ENCODE peak calls at places on chromosomes 4 and X, in ten cellular contexts. One of them, this sample, is unnamed.

GRCh38 chr4:6658635-6659075 is 18.2 kb downstream of the MRFAP1 start:
- ATAC-seq in HepG2: no peak
- ATAC-seq in natural killer cell: peak; percentile 98
- ATAC-seq in mucosa of descending colon: peak; percentile 71
- ATAC-seq in HCT116: no peak
- ATAC-seq in heart left ventricle: peak; percentile 78
- ATAC-seq in CD8-positive, alpha-beta T cell: peak; percentile 91
- ATAC-seq in RWPE2: peak; percentile 71
- ATAC-seq in body of pancreas: peak; percentile 69
- ATAC-seq in DND-41: no peak
- ATAC-seq in this sample: peak; percentile 72

GRCh38 chr4:165476214-165477098 is 97.6 kb downstream of the CPE start:
- ATAC-seq in HepG2: no peak
- ATAC-seq in natural killer cell: no peak
- ATAC-seq in mucosa of descending colon: no peak
- ATAC-seq in HCT116: peak; percentile 94
- ATAC-seq in heart left ventricle: no peak
- ATAC-seq in CD8-positive, alpha-beta T cell: no peak
- ATAC-seq in RWPE2: peak; percentile 91
- ATAC-seq in body of pancreas: no peak
- ATAC-seq in DND-41: no peak
- ATAC-seq in this sample: no peak

GRCh38 chr4:64857815-64858214 is 448.6 kb upstream of the TECRL start:
- ATAC-seq in HepG2: no peak
- ATAC-seq in natural killer cell: no peak
- ATAC-seq in mucosa of descending colon: no peak
- ATAC-seq in HCT116: no peak
- ATAC-seq in heart left ventricle: no peak
- ATAC-seq in CD8-positive, alpha-beta T cell: no peak
- ATAC-seq in RWPE2: no peak
- ATAC-seq in body of pancreas: no peak
- ATAC-seq in DND-41: peak; percentile 19
- ATAC-seq in this sample: no peak

GRCh38 chr4:146098397-146098796 is 77.1 kb upstream of the LSM6 start:
- ATAC-seq in HepG2: no peak
- ATAC-seq in natural killer cell: no peak
- ATAC-seq in mucosa of descending colon: no peak
- ATAC-seq in HCT116: no peak
- ATAC-seq in heart left ventricle: no peak
- ATAC-seq in CD8-positive, alpha-beta T cell: no peak
- ATAC-seq in RWPE2: no peak
- ATAC-seq in body of pancreas: no peak
- ATAC-seq in DND-41: no peak
- ATAC-seq in this sample: no peak

GRCh38 chr4:76723373-76723772 is 174.6 kb downstream of the SOWAHB start:
- ATAC-seq in HepG2: no peak
- ATAC-seq in natural killer cell: no peak
- ATAC-seq in mucosa of descending colon: peak; percentile 42
- ATAC-seq in HCT116: peak; percentile 74
- ATAC-seq in heart left ventricle: no peak
- ATAC-seq in CD8-positive, alpha-beta T cell: no peak
- ATAC-seq in RWPE2: peak; percentile 40
- ATAC-seq in body of pancreas: no peak
- ATAC-seq in DND-41: no peak
- ATAC-seq in this sample: no peak

GRCh38 chr4:111475001-111475400 is 670.3 kb upstream of the FAM241A start:
- ATAC-seq in HepG2: peak; percentile 51
- ATAC-seq in natural killer cell: no peak
- ATAC-seq in mucosa of descending colon: peak; percentile 67
- ATAC-seq in HCT116: peak; percentile 70
- ATAC-seq in heart left ventricle: no peak
- ATAC-seq in CD8-positive, alpha-beta T cell: no peak
- ATAC-seq in RWPE2: peak; percentile 27
- ATAC-seq in body of pancreas: no peak
- ATAC-seq in DND-41: no peak
- ATAC-seq in this sample: no peak

GRCh38 chr4:182918044-182918607 is 940 bp upstream of the DCTD start:
- ATAC-seq in HepG2: no peak
- ATAC-seq in natural killer cell: no peak
- ATAC-seq in mucosa of descending colon: peak; percentile 0
- ATAC-seq in HCT116: no peak
- ATAC-seq in heart left ventricle: no peak
- ATAC-seq in CD8-positive, alpha-beta T cell: peak; percentile 5
- ATAC-seq in RWPE2: peak; percentile 31
- ATAC-seq in body of pancreas: no peak
- ATAC-seq in DND-41: no peak
- ATAC-seq in this sample: no peak

GRCh38 chrX:100768679-100769338 is 36.9 kb upstream of the SYTL4 start:
- ATAC-seq in HepG2: no peak
- ATAC-seq in natural killer cell: peak; percentile 100
- ATAC-seq in mucosa of descending colon: peak; percentile 100
- ATAC-seq in HCT116: peak; percentile 72
- ATAC-seq in heart left ventricle: peak; percentile 70
- ATAC-seq in CD8-positive, alpha-beta T cell: peak; percentile 99
- ATAC-seq in RWPE2: no peak
- ATAC-seq in body of pancreas: peak; percentile 78
- ATAC-seq in DND-41: peak; percentile 58
- ATAC-seq in this sample: peak; percentile 66

GRCh38 chr4:79682161-79682560 is 274.1 kb upstream of the GK2 start:
- ATAC-seq in HepG2: no peak
- ATAC-seq in natural killer cell: no peak
- ATAC-seq in mucosa of descending colon: no peak
- ATAC-seq in HCT116: no peak
- ATAC-seq in heart left ventricle: no peak
- ATAC-seq in CD8-positive, alpha-beta T cell: no peak
- ATAC-seq in RWPE2: no peak
- ATAC-seq in body of pancreas: no peak
- ATAC-seq in DND-41: no peak
- ATAC-seq in this sample: no peak

GRCh38 chr4:27145556-27145955 is 284.9 kb downstream of the STIM2 start:
- ATAC-seq in HepG2: no peak
- ATAC-seq in natural killer cell: no peak
- ATAC-seq in mucosa of descending colon: no peak
- ATAC-seq in HCT116: no peak
- ATAC-seq in heart left ventricle: no peak
- ATAC-seq in CD8-positive, alpha-beta T cell: no peak
- ATAC-seq in RWPE2: no peak
- ATAC-seq in body of pancreas: no peak
- ATAC-seq in DND-41: no peak
- ATAC-seq in this sample: no peak

GRCh38 chrX:49753691-49754090 is 57.9 kb upstream of the PAGE1 start:
- ATAC-seq in HepG2: no peak
- ATAC-seq in natural killer cell: no peak
- ATAC-seq in mucosa of descending colon: no peak
- ATAC-seq in HCT116: no peak
- ATAC-seq in heart left ventricle: no peak
- ATAC-seq in CD8-positive, alpha-beta T cell: no peak
- ATAC-seq in RWPE2: no peak
- ATAC-seq in body of pancreas: no peak
- ATAC-seq in DND-41: no peak
- ATAC-seq in this sample: no peak

DNA sequence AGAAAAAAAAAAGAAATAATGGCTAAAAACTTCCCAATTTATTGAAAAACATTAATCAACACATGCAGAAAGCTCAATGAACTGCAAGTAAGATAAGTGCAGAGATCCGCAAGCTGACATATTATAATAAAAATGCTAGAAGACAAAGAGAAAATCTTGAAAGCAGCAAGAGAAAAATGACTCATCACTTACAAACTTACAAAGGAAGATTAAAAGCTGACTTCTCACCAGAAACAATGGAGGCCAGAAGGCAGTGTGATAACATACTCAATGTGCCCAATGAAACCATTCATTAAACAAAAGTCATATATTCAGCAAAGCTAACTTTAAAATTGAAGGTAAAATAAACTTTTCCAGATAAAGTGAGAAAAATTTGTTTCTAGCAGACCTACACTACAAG is 7.3 kb upstream of the BRWD3 start:
- ATAC-seq in HepG2: no peak
- ATAC-seq in natural killer cell: no peak
- ATAC-seq in mucosa of descending colon: no peak
- ATAC-seq in HCT116: no peak
- ATAC-seq in heart left ventricle: no peak
- ATAC-seq in CD8-positive, alpha-beta T cell: no peak
- ATAC-seq in RWPE2: no peak
- ATAC-seq in body of pancreas: no peak
- ATAC-seq in DND-41: no peak
- ATAC-seq in this sample: no peak
- TF ChIP-seq CTCF in HepG2: no peak
- TF ChIP-seq CTCF in natural killer cell: no peak
- TF ChIP-seq CTCF in mucosa of descending colon: no peak
- TF ChIP-seq CTCF in HCT116: no peak
- TF ChIP-seq CTCF in heart left ventricle: no peak
- TF ChIP-seq CTCF in CD8-positive, alpha-beta T cell: no peak
- TF ChIP-seq CTCF in RWPE2: no peak
- TF ChIP-seq CTCF in body of pancreas: no peak
- TF ChIP-seq CTCF in DND-41: no peak
- TF ChIP-seq CTCF in this sample: no peak

DNA sequence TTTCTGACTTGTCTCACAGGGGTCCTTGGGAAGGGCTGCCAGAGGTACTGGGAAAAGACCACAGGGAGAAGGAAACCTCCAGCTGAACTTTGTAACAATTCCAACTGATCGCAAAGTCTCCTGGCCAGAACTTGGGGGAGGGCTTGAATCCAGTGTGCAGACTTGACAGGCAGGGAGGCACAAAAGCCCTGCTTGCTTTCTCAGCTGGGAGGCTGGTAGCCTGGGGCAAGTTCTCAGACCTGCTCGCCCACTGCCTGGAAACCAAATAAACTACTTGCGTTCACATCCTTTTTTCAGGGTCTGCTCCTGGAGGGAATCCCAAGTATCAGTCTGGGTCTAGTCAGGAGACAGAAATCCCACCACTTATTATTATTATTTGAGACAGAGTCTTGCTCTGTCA is 48.0 kb upstream of the CASK start:
- ATAC-seq in HepG2: no peak
- ATAC-seq in natural killer cell: no peak
- ATAC-seq in mucosa of descending colon: no peak
- ATAC-seq in HCT116: no peak
- ATAC-seq in heart left ventricle: no peak
- ATAC-seq in CD8-positive, alpha-beta T cell: no peak
- ATAC-seq in RWPE2: no peak
- ATAC-seq in body of pancreas: no peak
- ATAC-seq in DND-41: no peak
- ATAC-seq in this sample: no peak
- TF ChIP-seq CTCF in HepG2: no peak
- TF ChIP-seq CTCF in natural killer cell: no peak
- TF ChIP-seq CTCF in mucosa of descending colon: no peak
- TF ChIP-seq CTCF in HCT116: no peak
- TF ChIP-seq CTCF in heart left ventricle: no peak
- TF ChIP-seq CTCF in CD8-positive, alpha-beta T cell: no peak
- TF ChIP-seq CTCF in RWPE2: no peak
- TF ChIP-seq CTCF in body of pancreas: no peak
- TF ChIP-seq CTCF in DND-41: no peak
- TF ChIP-seq CTCF in this sample: no peak

GRCh38 chr4:25842229-25842840 is 20.5 kb downstream of the SEL1L3 start:
- ATAC-seq in HepG2: no peak
- ATAC-seq in natural killer cell: peak; percentile 63
- ATAC-seq in mucosa of descending colon: peak; percentile 15
- ATAC-seq in HCT116: no peak
- ATAC-seq in heart left ventricle: no peak
- ATAC-seq in CD8-positive, alpha-beta T cell: peak; percentile 83
- ATAC-seq in RWPE2: no peak
- ATAC-seq in body of pancreas: no peak
- ATAC-seq in DND-41: no peak
- ATAC-seq in this sample: no peak
- TF ChIP-seq CTCF in HepG2: peak; percentile 22
- TF ChIP-seq CTCF in natural killer cell: no peak
- TF ChIP-seq CTCF in mucosa of descending colon: no peak
- TF ChIP-seq CTCF in HCT116: no peak
- TF ChIP-seq CTCF in heart left ventricle: no peak
- TF ChIP-seq CTCF in CD8-positive, alpha-beta T cell: peak; percentile 24
- TF ChIP-seq CTCF in RWPE2: no peak
- TF ChIP-seq CTCF in body of pancreas: peak; percentile 7
- TF ChIP-seq CTCF in DND-41: peak; percentile 34
- TF ChIP-seq CTCF in this sample: no peak

GRCh38 chr4:48588230-48588943 is 98.3 kb downstream of the ZAR1 start:
- ATAC-seq in HepG2: no peak
- ATAC-seq in natural killer cell: no peak
- ATAC-seq in mucosa of descending colon: peak; percentile 70
- ATAC-seq in HCT116: peak; percentile 34
- ATAC-seq in heart left ventricle: no peak
- ATAC-seq in CD8-positive, alpha-beta T cell: no peak
- ATAC-seq in RWPE2: no peak
- ATAC-seq in body of pancreas: no peak
- ATAC-seq in DND-41: no peak
- ATAC-seq in this sample: no peak
- TF ChIP-seq CTCF in HepG2: no peak
- TF ChIP-seq CTCF in natural killer cell: no peak
- TF ChIP-seq CTCF in mucosa of descending colon: no peak
- TF ChIP-seq CTCF in HCT116: no peak
- TF ChIP-seq CTCF in heart left ventricle: no peak
- TF ChIP-seq CTCF in CD8-positive, alpha-beta T cell: no peak
- TF ChIP-seq CTCF in RWPE2: no peak
- TF ChIP-seq CTCF in body of pancreas: no peak
- TF ChIP-seq CTCF in DND-41: no peak
- TF ChIP-seq CTCF in this sample: no peak

DNA sequence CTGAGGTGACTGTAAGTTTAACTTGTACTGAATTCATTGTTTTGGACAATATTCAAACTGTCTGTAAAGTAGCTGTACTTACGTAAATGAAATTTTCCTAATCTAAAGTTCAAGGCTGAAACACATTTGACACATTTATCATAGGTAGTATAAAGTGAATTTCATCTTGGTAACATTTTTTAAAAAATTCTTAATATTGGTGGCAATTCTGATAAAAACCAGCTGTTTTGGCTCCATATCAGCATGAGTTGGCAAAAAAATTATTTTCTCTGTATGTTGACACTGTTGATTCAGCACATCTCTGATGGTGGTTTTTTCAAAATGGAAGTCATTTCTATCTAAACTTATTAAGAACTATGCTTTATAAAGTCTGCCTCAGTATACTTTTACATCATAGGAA is 30.9 kb downstream of the CXorf58 start:
- ATAC-seq in HepG2: no peak
- ATAC-seq in natural killer cell: no peak
- ATAC-seq in mucosa of descending colon: no peak
- ATAC-seq in HCT116: no peak
- ATAC-seq in heart left ventricle: no peak
- ATAC-seq in CD8-positive, alpha-beta T cell: no peak
- ATAC-seq in RWPE2: no peak
- ATAC-seq in body of pancreas: no peak
- ATAC-seq in DND-41: no peak
- ATAC-seq in this sample: no peak
- TF ChIP-seq CTCF in HepG2: no peak
- TF ChIP-seq CTCF in natural killer cell: no peak
- TF ChIP-seq CTCF in mucosa of descending colon: no peak
- TF ChIP-seq CTCF in HCT116: no peak
- TF ChIP-seq CTCF in heart left ventricle: no peak
- TF ChIP-seq CTCF in CD8-positive, alpha-beta T cell: no peak
- TF ChIP-seq CTCF in RWPE2: no peak
- TF ChIP-seq CTCF in body of pancreas: no peak
- TF ChIP-seq CTCF in DND-41: no peak
- TF ChIP-seq CTCF in this sample: no peak